ENCODE peak calls at places on chromosomes 5 and 9, in eight cellular contexts. O, P, Y, W, D, A, I and Z are unnamed samples.

GRCh38 chr9:32248189-32248712 is 136.2 kb upstream of the ACO1 start:
- DNase-seq in O (no peak), P (no peak), Y (no peak), W (no peak), D (no peak), A (no peak), I (no peak), Z (no peak)

GRCh38 chr5:78671609-78672008 is 23.0 kb upstream of the LHFPL2 start:
- DNase-seq in O (no peak), P (peak), Y (no peak), W (no peak), D (peak), A (no peak), I (no peak), Z (no peak)

GRCh38 chr9:15501179-15501578 is 9.6 kb downstream of the PSIP1 start:
- DNase-seq in O (no peak), P (no peak), Y (no peak), W (no peak), D (no peak), A (no peak), I (no peak), Z (no peak)

GRCh38 chr5:96572864-96573512 is 89.2 kb upstream of the CAST start:
- DNase-seq in O (no peak), P (peak), Y (no peak), W (no peak), D (peak), A (no peak), I (no peak), Z (no peak)

GRCh38 chr9:95211028-95211427 is 106.5 kb downstream of the FANCC start:
- DNase-seq in O (no peak), P (no peak), Y (no peak), W (no peak), D (no peak), A (no peak), I (peak), Z (no peak)

GRCh38 chr5:61163905-61164304 is 1.6 kb upstream of the SMIM15 start:
- DNase-seq in O (no peak), P (no peak), Y (no peak), W (no peak), D (no peak), A (no peak), I (no peak), Z (no peak)

GRCh38 chr5:143893638-143894037 is 81.7 kb downstream of the HMHB1 start:
- DNase-seq in O (no peak), P (no peak), Y (no peak), W (no peak), D (no peak), A (no peak), I (no peak), Z (no peak)

GRCh38 chr9:91809581-91810285 is 140.3 kb downstream of the ROR2 start:
- DNase-seq in O (no peak), P (peak), Y (no peak), W (no peak), D (peak), A (peak), I (no peak), Z (no peak)

GRCh38 chr5:172007795-172008465 is 1.5 kb upstream of the FBXW11 start:
- DNase-seq in O (no peak), P (peak), Y (no peak), W (no peak), D (peak), A (no peak), I (no peak), Z (peak)

GRCh38 chr5:164052536-164053090 is 547.2 kb downstream of the MAT2B start:
- DNase-seq in O (no peak), P (no peak), Y (no peak), W (no peak), D (peak), A (no peak), I (no peak), Z (no peak)

GRCh38 chr9:68844623-68845612 is 139.9 kb downstream of the PIP5K1B start:
- DNase-seq in O (peak), P (peak), Y (peak), W (peak), D (peak), A (no peak), I (peak), Z (peak)

GRCh38 chr5:176771102-176771845 is 39.1 kb upstream of the UNC5A start:
- DNase-seq in O (no peak), P (no peak), Y (no peak), W (no peak), D (no peak), A (no peak), I (no peak), Z (no peak)

GRCh38 chr9:96129698-96130097 is 172.3 kb downstream of the HSD17B3 start:
- DNase-seq in O (no peak), P (no peak), Y (peak), W (no peak), D (no peak), A (no peak), I (no peak), Z (no peak)

GRCh38 chr9:94922098-94922607 is 195.7 kb downstream of the AOPEP start:
- DNase-seq in O (no peak), P (peak), Y (no peak), W (no peak), D (peak), A (no peak), I (no peak), Z (no peak)

GRCh38 chr9:116605904-116606341 is 81.2 kb upstream of the TRIM32 start:
- DNase-seq in O (no peak), P (no peak), Y (no peak), W (no peak), D (peak), A (no peak), I (no peak), Z (no peak)

GRCh38 chr5:95554331-95554646 is 488 bp downstream of the SKIC3 start:
- DNase-seq in O (no peak), P (no peak), Y (no peak), W (no peak), D (no peak), A (no peak), I (no peak), Z (no peak)

GRCh38 chr9:4742246-4742645 is 1.2 kb upstream of the AK3 start:
- DNase-seq in O (no peak), P (peak), Y (no peak), W (peak), D (no peak), A (no peak), I (no peak), Z (no peak)

GRCh38 chr5:138605254-138605972 is 30.2 kb upstream of the HSPA9 start:
- DNase-seq in O (no peak), P (no peak), Y (no peak), W (peak), D (peak), A (no peak), I (no peak), Z (no peak)

GRCh38 chr9:129137292-129138143 is 26.3 kb downstream of the PTPA start:
- DNase-seq in O (no peak), P (no peak), Y (no peak), W (no peak), D (no peak), A (peak), I (no peak), Z (no peak)

GRCh38 chr9:89463986-89464901 is 33.7 kb downstream of the SEMA4D start:
- DNase-seq in O (peak), P (no peak), Y (no peak), W (peak), D (no peak), A (no peak), I (no peak), Z (peak)

GRCh38 chr5:2904399-2904798 is 152.9 kb upstream of the IRX2 start:
- DNase-seq in O (no peak), P (no peak), Y (no peak), W (no peak), D (no peak), A (no peak), I (no peak), Z (no peak)

GRCh38 chr9:14790628-14791027 is 68.1 kb upstream of the CER1 start:
- DNase-seq in O (no peak), P (no peak), Y (no peak), W (no peak), D (no peak), A (no peak), I (no peak), Z (no peak)

GRCh38 chr5:180609386-180609785 is 18.1 kb upstream of the SCGB3A1 start:
- DNase-seq in O (no peak), P (no peak), Y (no peak), W (no peak), D (no peak), A (peak), I (no peak), Z (no peak)

GRCh38 chr9:18478517-18479361 is 4.8 kb downstream of the ADAMTSL1 start:
- DNase-seq in O (no peak), P (peak), Y (no peak), W (no peak), D (peak), A (no peak), I (peak), Z (no peak)

GRCh38 chr9:116372081-116372673 is 218.6 kb downstream of the PAPPA start:
- DNase-seq in O (no peak), P (no peak), Y (no peak), W (no peak), D (peak), A (no peak), I (no peak), Z (no peak)

GRCh38 chr9:115250646-115251045 is 132.7 kb upstream of the TNC start:
- DNase-seq in O (no peak), P (peak), Y (no peak), W (no peak), D (peak), A (no peak), I (no peak), Z (no peak)

GRCh38 chr5:138869763-138870500 is 5.2 kb downstream of the LRRTM2 start:
- DNase-seq in O (no peak), P (peak), Y (no peak), W (no peak), D (peak), A (no peak), I (no peak), Z (no peak)

GRCh38 chr5:2106721-2107120 is 224.0 kb upstream of the IRX4 start:
- DNase-seq in O (no peak), P (no peak), Y (no peak), W (no peak), D (no peak), A (no peak), I (no peak), Z (no peak)

GRCh38 chr9:77899679-77900354 is 131.8 kb downstream of the GNAQ start:
- DNase-seq in O (no peak), P (peak), Y (no peak), W (no peak), D (peak), A (no peak), I (no peak), Z (no peak)

GRCh38 chr5:73115399-73116051 is 4.8 kb upstream of the TMEM171 start:
- DNase-seq in O (no peak), P (peak), Y (no peak), W (no peak), D (peak), A (no peak), I (no peak), Z (no peak)

GRCh38 chr5:111848374-111848914 is 91.5 kb upstream of the NREP start:
- DNase-seq in O (no peak), P (peak), Y (no peak), W (no peak), D (no peak), A (no peak), I (no peak), Z (no peak)

GRCh38 chr5:157511656-157512644 is 51.9 kb downstream of the NIPAL4 start:
- DNase-seq in O (peak), P (peak), Y (no peak), W (no peak), D (peak), A (peak), I (no peak), Z (peak)

DNA sequence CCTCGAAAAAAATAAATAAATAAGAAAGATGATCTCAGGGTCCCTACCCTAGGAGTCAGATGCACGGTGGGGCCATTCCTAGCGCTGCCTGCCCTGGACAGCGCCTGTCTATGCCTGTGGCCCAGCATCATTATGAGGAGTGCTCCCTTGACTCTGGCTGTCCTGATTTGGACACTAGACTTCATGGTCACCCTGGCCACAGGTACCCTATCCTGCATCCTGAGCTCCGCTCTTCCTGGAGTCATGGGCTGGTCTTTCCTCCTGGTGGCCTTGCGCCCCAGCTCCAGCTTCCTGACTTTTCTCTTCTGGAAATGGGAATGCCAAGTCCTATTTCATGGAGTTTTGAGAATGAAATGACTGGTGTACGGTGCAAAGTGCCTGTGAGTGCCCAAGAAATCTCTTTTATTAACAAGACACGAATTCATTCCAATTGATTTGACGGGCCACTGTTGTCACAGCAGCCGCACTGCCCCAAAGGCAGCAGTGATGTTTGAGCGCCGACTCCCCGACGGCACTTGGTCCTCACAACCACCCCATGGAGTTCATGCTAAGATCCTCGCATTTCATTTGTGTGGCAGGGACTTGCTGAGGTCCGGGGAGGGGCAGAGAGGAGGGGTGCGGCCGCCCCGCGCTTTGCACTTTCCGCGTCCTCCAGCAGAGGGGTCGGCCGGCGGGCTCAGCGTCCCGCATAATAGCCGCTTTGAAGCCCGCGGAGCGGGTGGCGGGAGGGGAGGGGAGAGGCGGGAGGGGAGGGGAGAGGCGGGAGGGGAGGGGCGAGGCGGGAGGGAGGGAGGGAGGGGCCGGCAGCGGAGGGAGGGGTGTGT is 453 bp upstream of the AIF1L start:
- DNase-seq in O (peak), P (no peak), Y (peak), W (no peak), D (peak), A (peak), I (peak), Z (peak)
- TF ChIP-seq CTCF in O (no peak), P (peak), Y (no peak), W (no peak), D (no peak), A (no peak), I (no peak), Z (no peak)

GRCh38 chr5:126354012-126354856 is 69.0 kb upstream of the GRAMD2B start:
- DNase-seq in O (no peak), P (peak), Y (no peak), W (peak), D (peak), A (no peak), I (peak), Z (no peak)
- TF ChIP-seq CTCF in O (no peak), P (peak), Y (no peak), W (peak), D (no peak), A (peak), I (peak), Z (peak)

GRCh38 chr9:74577956-74578355 is 80.8 kb downstream of the RORB start:
- DNase-seq in O (no peak), P (no peak), Y (no peak), W (no peak), D (peak), A (no peak), I (no peak), Z (no peak)
- TF ChIP-seq CTCF in O (no peak), P (peak), Y (no peak), W (peak), D (peak), A (no peak), I (peak), Z (peak)

GRCh38 chr5:168707646-168708300 is 128.6 kb upstream of the PANK3 start:
- DNase-seq in O (no peak), P (no peak), Y (no peak), W (no peak), D (no peak), A (peak), I (no peak), Z (no peak)

GRCh38 chr5:168705321-168705720 is 126.2 kb upstream of the PANK3 start:
- DNase-seq in O (no peak), P (no peak), Y (no peak), W (no peak), D (no peak), A (no peak), I (no peak), Z (no peak)

GRCh38 chr5:168708301-168708695 is 129.1 kb upstream of the PANK3 start:
- DNase-seq in O (no peak), P (no peak), Y (no peak), W (no peak), D (no peak), A (no peak), I (no peak), Z (no peak)

GRCh38 chr5:168710706-168711105 is 131.5 kb upstream of the PANK3 start:
- DNase-seq in O (no peak), P (no peak), Y (no peak), W (no peak), D (no peak), A (peak), I (no peak), Z (no peak)

DNA sequence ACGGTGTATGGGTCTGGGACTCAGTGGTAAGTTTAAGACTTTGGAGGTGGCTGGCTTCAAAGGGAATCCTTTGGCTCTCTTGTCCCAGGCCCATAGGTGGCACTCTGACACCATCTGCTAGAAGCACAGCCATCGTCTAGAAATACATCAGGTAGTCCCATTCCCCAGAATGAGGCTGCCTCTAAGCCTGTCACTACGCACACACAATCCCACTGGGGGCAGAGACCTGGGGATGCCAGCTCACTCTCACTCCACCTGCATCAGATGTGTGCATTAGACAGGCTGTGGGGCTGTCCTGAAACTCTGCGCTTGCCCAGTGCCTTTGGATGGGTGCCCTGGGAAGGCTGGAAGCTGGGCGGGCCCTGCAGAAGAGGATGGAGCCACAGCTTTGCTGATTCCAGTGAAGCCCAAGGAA is 127.5 kb upstream of the PANK3 start:
- DNase-seq in O (no peak), P (peak), Y (peak), W (peak), D (peak), A (no peak), I (peak), Z (peak)
- TF ChIP-seq CTCF in O (no peak), P (peak), Y (peak), W (peak), D (peak), A (no peak), I (peak), Z (peak)

GRCh38 chr9:38642951-38643350 is 22.6 kb upstream of the ANKRD18A start:
- DNase-seq in O (no peak), P (no peak), Y (no peak), W (no peak), D (no peak), A (peak), I (no peak), Z (no peak)
- TF ChIP-seq CTCF in O (no peak), P (no peak), Y (no peak), W (no peak), D (no peak), A (no peak), I (no peak), Z (no peak)

GRCh38 chr9:81083821-81084512 is 605.4 kb downstream of the TLE1 start:
- DNase-seq in O (no peak), P (peak), Y (no peak), W (no peak), D (peak), A (no peak), I (no peak), Z (no peak)

GRCh38 chr9:81080185-81080584 is 609.2 kb downstream of the TLE1 start:
- DNase-seq in O (no peak), P (no peak), Y (no peak), W (no peak), D (no peak), A (no peak), I (no peak), Z (no peak)

GRCh38 chr9:81080900-81081299 is 608.4 kb downstream of the TLE1 start:
- DNase-seq in O (no peak), P (no peak), Y (no peak), W (no peak), D (no peak), A (no peak), I (no peak), Z (no peak)

GRCh38 chr9:81082251-81082650 is 607.1 kb downstream of the TLE1 start:
- DNase-seq in O (no peak), P (peak), Y (no peak), W (no peak), D (no peak), A (no peak), I (no peak), Z (no peak)

GRCh38 chr9:81083062-81083461 is 606.3 kb downstream of the TLE1 start:
- DNase-seq in O (no peak), P (peak), Y (no peak), W (no peak), D (peak), A (no peak), I (peak), Z (no peak)
- TF ChIP-seq CTCF in O (no peak), P (peak), Y (no peak), W (no peak), D (peak), A (no peak), I (peak), Z (no peak)